ENCODE peak calls at places on chromosomes 7 and 10, in seven cellular contexts. R, I, W, Q, J, X and P are unnamed samples.

GRCh38 chr10:28072573-28072972 is 73.7 kb upstream of the ODAD2 start:
- DNase-seq in R (no peak), I (no peak), W (peak; percentile 59), Q (no peak), J (no peak), X (no peak), P (no peak)

GRCh38 chr7:27191081-27191715 is 6.2 kb upstream of the HOXA11 start:
- DNase-seq in R (no peak), I (no peak), W (peak; percentile 62), Q (no peak), J (no peak), X (no peak), P (no peak)

GRCh38 chr10:131655101-131655849 is 245.5 kb upstream of the PPP2R2D start:
- DNase-seq in R (no peak), I (no peak), W (no peak), Q (no peak), J (no peak), X (peak; percentile 47), P (no peak)

GRCh38 chr7:152761116-152761748 is 1.7 kb downstream of the ACTR3B start:
- DNase-seq in R (peak; percentile 37), I (no peak), W (peak; percentile 66), Q (no peak), J (no peak), X (no peak), P (peak; percentile 43)

GRCh38 chr7:81158189-81158588 is 239.3 kb upstream of the SEMA3C start:
- DNase-seq in R (no peak), I (no peak), W (no peak), Q (no peak), J (no peak), X (no peak), P (no peak)

GRCh38 chr7:105198223-105198622 is 184.2 kb downstream of the KMT2E start:
- DNase-seq in R (peak; percentile 55), I (no peak), W (peak; percentile 79), Q (peak; percentile 83), J (no peak), X (no peak), P (no peak)

GRCh38 chr7:128422037-128422436 is 12.3 kb upstream of the IMPDH1 start:
- DNase-seq in R (no peak), I (no peak), W (no peak), Q (no peak), J (no peak), X (no peak), P (no peak)

GRCh38 chr10:98745645-98746044 is 298.9 kb upstream of the HPS1 start:
- DNase-seq in R (no peak), I (no peak), W (no peak), Q (no peak), J (no peak), X (no peak), P (no peak)

GRCh38 chr7:21947056-21947455 is 1.4 kb upstream of the CDCA7L start:
- DNase-seq in R (no peak), I (no peak), W (no peak), Q (no peak), J (no peak), X (no peak), P (no peak)

GRCh38 chr7:143487566-143487965 is 9.9 kb downstream of the TAS2R41 start:
- DNase-seq in R (no peak), I (no peak), W (peak; percentile 86), Q (no peak), J (no peak), X (no peak), P (no peak)

GRCh38 chr10:121721257-121721656 is 123.0 kb upstream of the FGFR2 start:
- DNase-seq in R (no peak), I (no peak), W (no peak), Q (no peak), J (no peak), X (no peak), P (no peak)

GRCh38 chr10:35017608-35018007 is 72.5 kb downstream of the CUL2 start:
- DNase-seq in R (no peak), I (no peak), W (no peak), Q (no peak), J (no peak), X (no peak), P (no peak)

DNA sequence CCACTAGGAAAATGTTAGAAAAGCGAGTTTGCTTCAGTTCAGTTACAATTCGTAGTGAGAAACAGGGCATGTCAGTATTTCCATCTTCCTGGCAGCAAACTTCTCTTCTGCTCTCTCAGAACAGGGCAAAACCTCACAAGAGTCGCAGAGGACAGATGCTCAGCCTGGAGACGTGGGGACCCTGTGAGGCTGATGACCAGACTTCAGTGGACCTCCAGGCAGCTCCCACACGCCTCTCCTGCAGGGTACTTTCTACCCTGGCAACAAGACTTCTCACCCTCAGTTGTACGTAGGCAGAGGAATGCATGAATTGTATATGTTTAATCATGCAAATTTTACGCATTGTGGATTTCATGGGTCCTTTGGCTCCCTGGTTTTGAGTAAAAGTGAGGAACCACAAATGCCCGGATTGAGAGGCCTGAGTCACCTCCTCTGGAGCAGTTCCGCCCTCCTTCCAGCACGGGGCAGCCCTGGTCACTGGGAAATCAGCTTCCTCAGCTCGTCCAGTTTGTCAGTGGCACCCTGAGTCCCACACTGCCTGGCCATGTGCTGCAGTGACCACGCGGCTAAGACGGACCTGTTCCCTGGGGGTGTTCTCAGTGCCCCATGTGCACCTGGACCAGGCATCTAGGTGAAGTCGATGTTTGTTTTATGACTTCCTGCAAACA is 165.3 kb downstream of the TNS3 start:
- DNase-seq in R (no peak), I (no peak), W (peak; percentile 27), Q (no peak), J (no peak), X (no peak), P (no peak)
- TF ChIP-seq CTCF in R (no peak), I (no peak), W (no peak), Q (no peak), J (no peak), X (no peak), P (no peak)

GRCh38 chr10:23293973-23294372 is 50.6 kb downstream of the C10orf67 start:
- DNase-seq in R (no peak), I (no peak), W (no peak), Q (no peak), J (no peak), X (no peak), P (no peak)

GRCh38 chr10:23294638-23295247 is 49.9 kb downstream of the C10orf67 start:
- DNase-seq in R (no peak), I (no peak), W (peak; percentile 27), Q (no peak), J (no peak), X (no peak), P (no peak)

GRCh38 chr10:23291551-23292334 is 52.9 kb downstream of the C10orf67 start:
- DNase-seq in R (no peak), I (no peak), W (no peak), Q (no peak), J (no peak), X (no peak), P (no peak)

DNA sequence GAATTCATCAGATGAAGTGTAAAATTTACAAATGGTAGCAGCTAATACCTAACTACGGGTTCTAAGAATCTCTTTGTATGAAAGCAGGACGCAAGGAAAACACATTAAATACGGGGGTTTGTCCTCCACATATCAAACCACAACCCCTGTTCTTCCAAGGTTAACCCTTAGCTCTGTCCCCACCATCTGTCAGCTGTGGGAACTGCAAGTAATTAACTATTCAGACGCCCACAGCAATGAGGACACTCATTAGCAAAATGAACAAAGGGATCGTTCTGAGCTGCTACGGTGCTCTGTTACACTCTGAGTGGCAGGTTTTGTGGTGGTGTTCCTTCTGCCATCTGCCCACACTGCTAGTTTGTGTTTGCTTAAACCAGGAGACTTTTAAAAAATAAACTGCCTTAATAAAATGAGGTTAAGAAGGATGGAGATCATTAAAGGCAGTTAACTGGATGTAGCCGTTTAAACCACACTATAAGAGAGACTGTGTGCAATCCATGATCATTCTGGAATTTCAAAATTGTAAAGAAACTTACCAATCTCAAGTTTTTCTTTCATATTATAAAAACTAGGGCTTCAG is 51.4 kb downstream of the C10orf67 start:
- DNase-seq in R (no peak), I (peak; percentile 69), W (peak; percentile 24), Q (no peak), J (no peak), X (peak; percentile 57), P (peak; percentile 43)
- TF ChIP-seq CTCF in R (peak; percentile 50), I (peak; percentile 80), W (peak; percentile 47), Q (peak; percentile 61), J (peak; percentile 39), X (peak; percentile 73), P (peak; percentile 71)

GRCh38 chr7:19488056-19488455 is 220.8 kb downstream of the POLR1F start:
- DNase-seq in R (no peak), I (no peak), W (no peak), Q (no peak), J (no peak), X (no peak), P (no peak)

GRCh38 chr7:19491371-19491770 is 217.5 kb downstream of the POLR1F start:
- DNase-seq in R (no peak), I (no peak), W (no peak), Q (no peak), J (no peak), X (no peak), P (no peak)

GRCh38 chr7:19489162-19489820 is 219.5 kb downstream of the POLR1F start:
- DNase-seq in R (no peak), I (no peak), W (no peak), Q (no peak), J (no peak), X (no peak), P (no peak)

DNA sequence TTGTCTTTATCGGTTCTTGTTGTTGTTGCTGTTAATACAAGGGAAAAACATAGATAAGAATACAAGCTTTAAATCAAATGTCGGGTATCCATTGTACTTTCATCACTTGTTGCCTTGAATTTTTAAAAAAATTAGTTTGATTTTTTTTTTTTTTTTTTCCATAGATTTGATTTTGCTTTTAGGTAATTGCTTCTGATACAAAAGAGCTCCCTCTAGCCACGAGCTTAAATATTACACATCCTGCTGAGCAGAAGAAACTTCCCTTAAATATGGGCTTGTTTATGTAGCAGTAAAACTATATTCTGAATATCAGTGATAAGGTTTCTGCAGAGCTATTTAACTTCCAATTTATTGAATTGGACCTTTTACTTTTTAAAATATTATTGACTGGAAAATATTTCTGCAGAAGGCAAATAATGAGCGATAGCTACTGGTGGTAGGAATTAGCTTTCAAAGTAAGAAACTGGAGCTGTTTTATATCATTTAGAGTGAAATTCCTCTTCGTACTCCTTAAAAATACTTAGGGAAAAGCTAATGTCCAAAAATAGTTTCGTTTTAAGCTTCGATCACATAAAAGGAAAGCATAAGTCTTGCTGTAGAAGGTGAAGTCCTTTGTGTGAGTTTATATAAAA is 216.9 kb downstream of the POLR1F start:
- DNase-seq in R (peak; percentile 21), I (no peak), W (peak; percentile 71), Q (peak; percentile 8), J (no peak), X (no peak), P (peak; percentile 11)
- TF ChIP-seq CTCF in R (peak; percentile 57), I (peak; percentile 80), W (peak; percentile 47), Q (peak; percentile 71), J (peak; percentile 24), X (peak; percentile 73), P (peak; percentile 55)

DNA sequence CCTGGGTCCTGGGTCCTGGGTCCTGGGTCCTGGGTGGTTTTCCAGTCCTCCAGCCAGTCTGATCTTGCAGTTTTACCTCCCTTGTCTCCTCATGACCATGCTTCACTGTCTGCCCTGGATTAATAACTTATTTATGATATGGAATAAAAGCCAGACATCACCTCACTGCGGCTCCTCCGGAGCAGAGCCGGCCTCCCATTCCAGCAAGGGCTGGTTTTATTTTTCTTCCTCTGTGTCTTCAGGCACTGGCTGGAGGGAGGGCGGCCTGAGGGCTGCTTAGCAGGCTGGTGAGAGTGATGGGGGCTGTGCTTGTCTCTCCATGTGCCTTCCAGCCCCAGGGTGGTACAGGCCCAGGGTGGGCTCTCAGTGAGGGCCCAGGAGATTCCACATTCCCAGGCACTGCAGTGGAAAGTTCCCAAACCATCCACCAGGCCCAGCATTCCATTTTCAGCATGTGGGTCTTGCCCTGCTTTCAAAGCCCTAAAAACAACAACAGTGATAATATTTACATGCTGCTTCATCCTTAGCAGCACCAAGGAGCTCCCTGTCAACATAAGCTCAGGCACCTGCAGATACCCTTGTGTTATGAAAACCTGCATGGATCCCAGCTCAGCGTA is 12.6 kb downstream of the ADAMTS14 start:
- DNase-seq in R (no peak), I (no peak), W (no peak), Q (no peak), J (no peak), X (no peak), P (no peak)
- TF ChIP-seq CTCF in R (no peak), I (no peak), W (no peak), Q (no peak), J (no peak), X (no peak), P (no peak)